ENCODE peak calls at places on chromosomes 7 and 10, in ten cellular contexts. F is NCI-H524; J is endothelial cell; Y is ELR; C is NCI-H2081; U is testis; D is stimulated activated CD8-positive, alpha-beta memory T cell treated with anti-CD3 and anti-CD28 coated beads, Interleukin-2, amount 100 ng/mL, for 1 hour; Z is COR-L47; I is GM23338; M is Panc1. T is an unnamed sample.

GRCh38 chr10:105757302-105757701 is 1116.2 kb downstream of the SORCS3 start:
- DNase-seq in J (no peak), I (no peak), U (no peak), Y (no peak), D (no peak), Z (no peak), F (no peak), C (no peak), M (no peak), T (no peak)

GRCh38 chr10:14282271-14282670 is 48.5 kb downstream of the FRMD4A start:
- DNase-seq in M (no peak), J (no peak), Z (no peak), F (no peak), I (no peak), U (no peak), D (no peak), C (no peak), Y (peak), T (no peak)

GRCh38 chr7:33764752-33765451 is 140.4 kb upstream of the BMPER start:
- DNase-seq in M (no peak), Z (no peak), U (no peak), F (no peak), Y (peak), I (no peak), C (no peak), J (no peak), D (no peak), T (peak)

GRCh38 chr7:15130666-15131541 is 228.4 kb upstream of the DGKB start:
- DNase-seq in Z (no peak), I (no peak), F (no peak), C (no peak), J (no peak), D (no peak), Y (peak), M (no peak), U (no peak), T (no peak)

GRCh38 chr7:20199015-20199737 is 18.0 kb downstream of the MACC1 start:
- DNase-seq in D (no peak), Y (peak), I (no peak), F (no peak), Z (peak), U (peak), C (peak), M (no peak), J (no peak), T (peak)

GRCh38 chr10:103145860-103146466 is 47.1 kb downstream of the NT5C2 start:
- DNase-seq in D (no peak), U (peak), Z (no peak), I (no peak), M (peak), J (no peak), C (no peak), F (peak), Y (peak), T (peak)

GRCh38 chr7:47581442-47581820 is 480 bp downstream of the TNS3 start:
- DNase-seq in D (no peak), I (peak), J (peak), Z (no peak), C (no peak), M (no peak), U (peak), F (peak), Y (peak), T (peak)

GRCh38 chr7:84847790-84848189 is 339.1 kb downstream of the SEMA3D start:
- DNase-seq in J (no peak), F (no peak), D (no peak), Z (no peak), C (no peak), Y (no peak), I (no peak), U (no peak), M (no peak), T (no peak)

GRCh38 chr7:157347217-157347904 is 10.6 kb downstream of the DNAJB6 start:
- DNase-seq in C (no peak), J (no peak), I (no peak), Z (no peak), U (peak), Y (peak), M (no peak), F (no peak), D (no peak), T (peak)

GRCh38 chr10:92241158-92241500 is 49.7 kb downstream of the CPEB3 start:
- DNase-seq in M (no peak), J (peak), C (no peak), I (peak), Y (peak), F (peak), Z (no peak), U (peak), D (no peak), T (peak)

GRCh38 chr7:101676062-101676461 is 47.0 kb upstream of the MYL10 start:
- DNase-seq in C (no peak), D (no peak), M (no peak), U (no peak), Y (no peak), J (no peak), I (no peak), F (no peak), Z (no peak), T (no peak)

GRCh38 chr10:59700709-59701108 is 8.9 kb downstream of the SLC16A9 start:
- DNase-seq in D (no peak), Y (no peak), J (no peak), C (no peak), M (no peak), F (peak), I (peak), Z (no peak), U (no peak), T (no peak)

GRCh38 chr10:122029503-122030199 is 40.7 kb downstream of the TACC2 start:
- DNase-seq in D (no peak), J (no peak), F (peak), Y (peak), Z (no peak), C (no peak), M (no peak), I (no peak), U (no peak), T (no peak)

GRCh38 chr10:27744478-27745379 is 890 bp downstream of the MKX start:
- DNase-seq in M (no peak), F (peak), I (peak), D (no peak), U (peak), C (no peak), Z (no peak), Y (peak), J (peak), T (no peak)

GRCh38 chr10:69179089-69179742 is 818 bp upstream of the SUPV3L1 start:
- DNase-seq in U (no peak), F (no peak), Z (no peak), J (no peak), I (no peak), D (peak), C (peak), M (no peak), Y (peak), T (peak)

GRCh38 chr10:59741583-59741982 is 11.7 kb downstream of the MRLN start:
- DNase-seq in Y (no peak), M (no peak), I (no peak), C (no peak), F (no peak), U (no peak), J (no peak), Z (no peak), D (no peak), T (no peak)

GRCh38 chr7:67636363-67637355 is 640.0 kb downstream of the TYW1 start:
- DNase-seq in D (no peak), C (peak), U (no peak), M (no peak), I (no peak), J (no peak), F (peak), Z (no peak), Y (no peak), T (no peak)

GRCh38 chr10:28217848-28218247 is 85.0 kb downstream of the MPP7 start:
- DNase-seq in F (no peak), I (no peak), D (no peak), Y (peak), Z (no peak), C (no peak), J (no peak), M (no peak), U (no peak), T (no peak)

GRCh38 chr10:103923502-103923901 is 5.5 kb upstream of the STN1 start:
- DNase-seq in U (no peak), J (no peak), F (no peak), I (no peak), Z (no peak), M (no peak), C (no peak), D (no peak), Y (no peak), T (no peak)